ENCODE peak calls at places on chromosomes 13 and 19, in nine cellular contexts. L, N, T, Y, R, B, S, K and O are unnamed samples.

GRCh38 chr13:18232994-18233782 is 948.4 kb downstream of the TUBA3C start:
- DNase-seq in L (no peak), N (peak; percentile 73), T (no peak), Y (no peak), R (no peak), B (no peak), S (no peak), K (no peak), O (no peak)

GRCh38 chr13:37097008-37097579 is 8.4 kb downstream of the CSNK1A1L start:
- DNase-seq in L (no peak), N (no peak), T (no peak), Y (no peak), R (no peak), B (no peak), S (no peak), K (no peak), O (no peak)

GRCh38 chr13:20714563-20715339 is 11.3 kb downstream of the IL17D start:
- DNase-seq in L (no peak), N (peak; percentile 46), T (no peak), Y (peak; percentile 60), R (no peak), B (peak; percentile 48), S (no peak), K (no peak), O (no peak)

GRCh38 chr19:34109596-34109995 is 62.7 kb upstream of the LSM14A start:
- DNase-seq in L (no peak), N (no peak), T (no peak), Y (no peak), R (no peak), B (no peak), S (no peak), K (no peak), O (no peak)

GRCh38 chr13:70457474-70457873 is 349.2 kb upstream of the KLHL1 start:
- DNase-seq in L (no peak), N (no peak), T (no peak), Y (no peak), R (no peak), B (peak; percentile 44), S (no peak), K (no peak), O (no peak)

GRCh38 chr19:58558066-58558622 is at the start of gene UBE2M:
- DNase-seq in L (no peak), N (no peak), T (no peak), Y (peak; percentile 62), R (no peak), B (peak; percentile 96), S (peak; percentile 92), K (peak; percentile 88), O (peak; percentile 88)

GRCh38 chr19:29012457-29012856 is 200.5 kb downstream of the UQCRFS1 start:
- DNase-seq in L (no peak), N (no peak), T (no peak), Y (no peak), R (no peak), B (no peak), S (no peak), K (no peak), O (no peak)

GRCh38 chr19:4559569-4559968 is at the start of gene SEMA6B:
- DNase-seq in L (no peak), N (no peak), T (no peak), Y (peak; percentile 65), R (no peak), B (peak; percentile 2), S (no peak), K (no peak), O (no peak)

GRCh38 chr19:10766049-10766623 is 48.3 kb downstream of the DNM2 start:
- DNase-seq in L (no peak), N (no peak), T (no peak), Y (no peak), R (no peak), B (no peak), S (no peak), K (no peak), O (peak; percentile 75)

GRCh38 chr13:40665061-40665753 is 1.2 kb downstream of the FOXO1 start:
- DNase-seq in L (no peak), N (peak; percentile 91), T (no peak), Y (peak; percentile 39), R (peak; percentile 41), B (peak; percentile 57), S (peak; percentile 11), K (peak; percentile 77), O (peak; percentile 80)

GRCh38 chr19:1266818-1267440 is 2.2 kb upstream of the CIRBP start:
- DNase-seq in L (no peak), N (peak; percentile 98), T (no peak), Y (peak; percentile 72), R (no peak), B (peak; percentile 87), S (peak; percentile 74), K (peak; percentile 93), O (peak; percentile 90)

GRCh38 chr19:1264801-1265610 is 4.1 kb upstream of the CIRBP start:
- DNase-seq in L (no peak), N (peak; percentile 80), T (no peak), Y (peak; percentile 77), R (no peak), B (peak; percentile 92), S (peak; percentile 64), K (peak; percentile 94), O (peak; percentile 82)

GRCh38 chr19:1267441-1268391 is 1.4 kb upstream of the CIRBP start:
- DNase-seq in L (no peak), N (peak; percentile 85), T (no peak), Y (peak; percentile 32), R (no peak), B (no peak), S (no peak), K (peak; percentile 70), O (no peak)

GRCh38 chr19:1266116-1266817 is 2.9 kb upstream of the CIRBP start:
- DNase-seq in L (no peak), N (peak; percentile 98), T (peak; percentile 52), Y (peak; percentile 90), R (peak; percentile 92), B (peak; percentile 96), S (peak; percentile 92), K (peak; percentile 95), O (peak; percentile 96)

DNA sequence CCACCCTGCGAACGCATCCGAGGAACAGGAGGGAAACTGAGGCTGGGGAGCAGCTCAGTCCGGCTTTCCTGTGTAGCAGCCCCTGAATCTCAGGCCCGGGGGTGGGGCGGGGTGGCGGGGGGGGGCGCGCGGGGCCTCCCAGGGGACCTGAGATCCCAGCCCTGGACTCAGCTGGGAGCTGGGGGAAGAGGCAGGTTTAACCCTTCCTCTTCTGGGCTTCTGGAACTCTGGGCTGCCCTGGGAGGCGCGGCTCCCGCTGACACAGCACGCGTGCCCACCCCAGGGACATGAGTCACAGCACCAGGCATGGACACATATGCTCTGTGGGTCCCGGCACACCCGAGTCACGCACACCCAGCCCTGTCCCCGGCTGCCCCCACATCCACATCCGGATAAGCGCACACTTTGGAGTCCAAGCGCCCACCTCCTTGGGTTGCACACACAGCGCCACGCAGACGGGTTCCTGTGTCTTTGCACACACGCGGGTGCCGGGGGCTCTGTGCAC is 3.5 kb upstream of the CIRBP start:
- DNase-seq in L (no peak), N (peak; percentile 87), T (no peak), Y (peak; percentile 63), R (no peak), B (peak; percentile 82), S (peak; percentile 68), K (no peak), O (peak; percentile 84)
- H3K4me1 ChIP-seq in L (peaks cover 48% of the 10 kb centered on the region), N (peaks cover 74% of the 10 kb centered on the region), T (peaks cover 66% of the 10 kb centered on the region), Y (peaks cover 75% of the 10 kb centered on the region), R (peaks cover 69% of the 10 kb centered on the region), B (peaks cover 70% of the 10 kb centered on the region), S (peaks cover 50% of the 10 kb centered on the region), K (peaks cover 26% of the 10 kb centered on the region), O (peaks cover 59% of the 10 kb centered on the region)

DNA sequence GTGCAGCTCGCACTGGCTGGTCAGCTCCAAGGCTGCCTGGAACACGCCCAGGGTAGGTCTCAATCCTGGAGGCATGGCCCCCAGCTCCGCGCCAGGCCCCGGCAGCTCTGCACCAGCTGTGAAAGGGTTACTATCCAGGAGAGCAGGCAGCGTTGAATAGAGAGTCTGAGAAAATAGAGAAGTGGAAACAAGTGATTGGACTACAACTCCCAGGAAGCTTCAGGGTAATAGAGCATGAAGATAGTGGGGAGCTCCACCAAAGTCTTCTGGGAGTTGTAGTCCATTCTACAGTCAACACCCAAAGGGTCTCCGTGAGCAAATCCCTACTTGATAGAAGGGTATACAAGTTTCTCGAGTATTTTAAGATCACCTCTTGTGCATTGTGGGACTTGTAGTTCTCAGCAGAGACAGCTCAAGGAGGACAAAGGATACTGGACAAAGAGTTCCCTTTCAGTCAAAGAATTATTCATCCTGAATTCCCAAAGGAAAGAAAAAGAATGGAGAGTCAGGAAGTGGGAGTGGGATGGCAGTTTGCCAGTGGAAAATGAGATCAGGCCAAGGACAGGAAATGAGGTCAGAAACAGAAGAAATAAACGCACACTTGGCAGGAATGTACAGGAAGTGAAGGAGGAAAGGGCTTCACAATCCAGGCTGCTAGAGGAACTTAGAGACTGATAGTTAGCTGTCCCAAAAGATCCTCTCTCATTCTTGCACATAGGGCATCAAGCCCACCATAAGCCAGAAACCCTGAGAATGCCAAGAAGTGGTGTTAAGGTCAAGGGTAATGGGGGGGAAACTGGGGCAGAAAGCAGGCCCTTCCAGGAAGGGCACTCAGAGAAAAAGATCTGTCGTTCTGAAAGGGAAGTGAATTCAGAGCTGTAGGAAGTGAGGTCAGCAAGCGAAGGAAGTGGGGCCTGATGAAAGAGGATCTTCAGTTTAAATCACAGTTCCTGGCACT is 5.5 kb upstream of the MAMSTR start:
- DNase-seq in L (peak; percentile 72), N (peak; percentile 81), T (no peak), Y (peak; percentile 93), R (no peak), B (peak; percentile 73), S (peak; percentile 64), K (peak; percentile 69), O (no peak)
- H3K4me3 ChIP-seq in L (peak overlapping the region; percentile 2), N (no peak overlapping the region), T (no peak overlapping the region), Y (no peak overlapping the region), R (peak overlapping the region; percentile 4), B (no peak overlapping the region), S (peak overlapping the region; percentile 35), K (no peak overlapping the region), O (no peak overlapping the region)

GRCh38 chr19:45786533-45786894 is 4.2 kb upstream of the DMPK start:
- DNase-seq in L (no peak), N (peak; percentile 84), T (no peak), Y (no peak), R (no peak), B (no peak), S (no peak), K (no peak), O (no peak)
- H3K4me1 ChIP-seq in L (peaks cover 25% of the 10 kb centered on the region), N (peaks cover 20% of the 10 kb centered on the region), T (peaks cover 33% of the 10 kb centered on the region), Y (peaks cover 49% of the 10 kb centered on the region), R (peaks cover 16% of the 10 kb centered on the region), B (peaks cover 28% of the 10 kb centered on the region), S (peaks cover 3% of the 10 kb centered on the region), K (no peaks in the 10 kb centered on the region), O (peaks cover 9% of the 10 kb centered on the region)

GRCh38 chr19:17404015-17404414 is 1.4 kb downstream of the BST2 start:
- DNase-seq in L (no peak), N (no peak), T (no peak), Y (no peak), R (no peak), B (no peak), S (no peak), K (peak; percentile 82), O (no peak)

GRCh38 chr19:17405250-17406038 is at the start of gene BST2:
- DNase-seq in L (no peak), N (peak; percentile 56), T (no peak), Y (peak; percentile 72), R (no peak), B (peak; percentile 52), S (peak; percentile 24), K (peak; percentile 69), O (no peak)

GRCh38 chr19:17404621-17405249 is 695 bp downstream of the BST2 start:
- DNase-seq in L (no peak), N (no peak), T (no peak), Y (no peak), R (no peak), B (no peak), S (no peak), K (no peak), O (no peak)

GRCh38 chr19:17401628-17402027 is 3.8 kb downstream of the BST2 start:
- DNase-seq in L (no peak), N (no peak), T (no peak), Y (no peak), R (no peak), B (no peak), S (no peak), K (no peak), O (no peak)

GRCh38 chr19:17402982-17403855 is 2.2 kb downstream of the BST2 start:
- DNase-seq in L (no peak), N (peak; percentile 85), T (no peak), Y (no peak), R (peak; percentile 86), B (peak; percentile 54), S (peak; percentile 80), K (peak; percentile 96), O (no peak)
- H3K4me3 ChIP-seq in L (no peak overlapping the region), N (peak overlapping the region; percentile 42), T (no peak overlapping the region), Y (peak overlapping the region; percentile 41), R (peak overlapping the region; percentile 41), B (no peak overlapping the region), S (peak overlapping the region; percentile 49), K (peak overlapping the region; percentile 98), O (peak overlapping the region; percentile 55)